ENCODE peak calls at places on chromosomes 2 and 18, in seven cellular contexts. H is neuronal stem cell, G is GM23338, I is mammary epithelial cell, Y is astrocyte, E is SJCRH30, O is A673. S is an unnamed sample.

GRCh38 chr2:6823111-6823510 is 42.6 kb downstream of the CMPK2 start:
- DNase-seq in O (no peak), E (no peak), G (no peak), Y (peak; percentile 64), I (no peak), H (no peak), S (no peak)

GRCh38 chr2:40556739-40557138 is 104.8 kb upstream of the SLC8A1 start:
- DNase-seq in G (no peak), H (no peak), E (no peak), I (no peak), Y (no peak), O (no peak), S (no peak)

GRCh38 chr2:100299548-100299947 is 22.8 kb downstream of the LONRF2 start:
- DNase-seq in I (no peak), G (no peak), O (no peak), E (no peak), H (no peak), Y (no peak), S (no peak)

GRCh38 chr2:240387669-240388358 is 47.6 kb upstream of the GPC1 start:
- DNase-seq in E (peak; percentile 87), G (no peak), Y (peak; percentile 94), O (peak; percentile 53), I (peak; percentile 72), H (no peak), S (no peak)

GRCh38 chr2:25380023-25380422 is 38.3 kb upstream of the DNMT3A start:
- DNase-seq in I (no peak), G (no peak), E (no peak), O (no peak), Y (no peak), H (no peak), S (no peak)

GRCh38 chr18:46035701-46036680 is 36.1 kb downstream of the PSTPIP2 start:
- DNase-seq in I (peak; percentile 28), G (no peak), H (no peak), E (no peak), O (no peak), Y (peak; percentile 76), S (no peak)

GRCh38 chr2:46917628-46918027 is 2.0 kb upstream of the MCFD2 start:
- DNase-seq in E (no peak), O (no peak), H (no peak), I (no peak), G (no peak), Y (no peak), S (no peak)

GRCh38 chr2:61404438-61404837 is 66.4 kb downstream of the USP34 start:
- DNase-seq in G (no peak), H (no peak), E (no peak), I (no peak), O (no peak), Y (no peak), S (no peak)

GRCh38 chr2:179410552-179411356 is 146.1 kb upstream of the SESTD1 start:
- DNase-seq in I (peak; percentile 48), G (peak; percentile 89), Y (peak; percentile 30), H (peak; percentile 57), E (peak; percentile 58), O (peak; percentile 73), S (peak; percentile 45)

GRCh38 chr18:24019641-24020331 is 5.2 kb downstream of the TTC39C start:
- DNase-seq in Y (peak; percentile 66), G (no peak), I (no peak), O (no peak), H (no peak), E (no peak), S (no peak)

GRCh38 chr18:7064346-7064745 is 53.3 kb downstream of the LAMA1 start:
- DNase-seq in H (no peak), G (no peak), I (peak; percentile 79), Y (no peak), E (no peak), O (no peak), S (no peak)

GRCh38 chr18:7059276-7059675 is 58.3 kb downstream of the LAMA1 start:
- DNase-seq in I (no peak), E (peak; percentile 3), H (no peak), O (no peak), G (no peak), Y (no peak), S (no peak)

GRCh38 chr18:7062844-7063243 is 54.8 kb downstream of the LAMA1 start:
- DNase-seq in H (no peak), G (no peak), E (no peak), I (no peak), O (no peak), Y (no peak), S (no peak)

GRCh38 chr18:7065736-7066135 is 51.9 kb downstream of the LAMA1 start:
- DNase-seq in O (no peak), G (no peak), I (no peak), Y (no peak), E (no peak), H (no peak), S (no peak)

DNA sequence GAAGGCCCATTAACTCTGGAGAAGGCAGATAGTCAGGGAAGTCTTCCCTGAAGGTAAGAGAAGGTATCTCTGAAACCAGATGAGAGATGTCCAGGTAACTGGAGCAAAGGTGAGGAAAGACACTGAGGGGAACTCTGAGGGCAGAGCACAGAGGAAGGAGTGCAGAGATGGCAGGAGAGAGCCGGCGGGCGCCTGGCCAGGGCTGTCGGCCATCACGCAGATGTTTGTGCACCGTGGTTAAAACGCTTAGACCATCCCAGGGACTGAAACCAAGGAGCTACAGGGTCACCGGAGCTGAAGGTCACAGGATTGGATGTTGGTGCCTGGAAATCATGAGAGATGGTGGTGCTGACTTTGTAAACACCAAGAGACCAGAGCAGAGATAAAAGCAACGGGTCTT is 55.4 kb downstream of the LAMA1 start:
- DNase-seq in E (no peak), I (no peak), Y (no peak), H (no peak), G (no peak), O (no peak), S (no peak)
- H3K27me3 ChIP-seq in E (no peaks in the 10 kb centered on the region), I (no peaks in the 10 kb centered on the region), Y (no peaks in the 10 kb centered on the region), H (no peaks in the 10 kb centered on the region), G (no peaks in the 10 kb centered on the region), O (no peaks in the 10 kb centered on the region), S (no peaks in the 10 kb centered on the region)

GRCh38 chr18:48956378-48956777 is 5.6 kb upstream of the SMAD7 start:
- DNase-seq in G (no peak), O (no peak), H (no peak), E (no peak), I (no peak), Y (peak; percentile 71), S (no peak)
- H3K4me1 ChIP-seq in G (peaks cover 58% of the 10 kb centered on the region), O (peaks cover 12% of the 10 kb centered on the region), H (peaks cover 9% of the 10 kb centered on the region), E (no peaks in the 10 kb centered on the region), I (peaks cover 46% of the 10 kb centered on the region), Y (peaks cover 47% of the 10 kb centered on the region), S (peaks cover 7% of the 10 kb centered on the region)

GRCh38 chr2:70498528-70498927 is 55.1 kb downstream of the TGFA start:
- DNase-seq in I (no peak), H (no peak), G (no peak), Y (no peak), E (no peak), O (no peak), S (no peak)

GRCh38 chr2:70501215-70501614 is 52.4 kb downstream of the TGFA start:
- DNase-seq in I (no peak), E (no peak), Y (no peak), G (no peak), H (no peak), O (no peak), S (no peak)

GRCh38 chr2:70496819-70497218 is 56.8 kb downstream of the TGFA start:
- DNase-seq in H (no peak), E (no peak), G (no peak), Y (no peak), O (no peak), I (no peak), S (no peak)

GRCh38 chr2:70498054-70498453 is 55.6 kb downstream of the TGFA start:
- DNase-seq in E (no peak), Y (no peak), H (no peak), I (no peak), O (no peak), G (peak; percentile 72), S (no peak)

DNA sequence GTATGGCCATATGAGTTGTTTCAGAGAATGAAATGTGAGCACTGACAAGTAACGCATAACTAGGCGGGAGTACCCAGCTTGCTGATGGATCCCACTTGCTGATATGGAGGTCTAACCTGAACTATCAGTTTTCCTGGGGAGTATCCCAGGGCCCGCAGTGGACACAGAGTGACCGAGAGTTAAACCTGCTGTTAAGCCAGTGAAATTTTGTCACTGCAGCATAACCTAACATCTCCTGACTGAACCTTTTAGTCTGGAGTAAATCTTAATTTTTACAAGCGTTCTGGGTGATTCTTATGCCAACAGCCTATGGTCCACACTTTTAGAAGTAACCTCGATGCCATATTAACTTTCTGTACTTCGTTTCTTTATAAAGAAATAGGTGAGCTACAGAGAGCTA is 54.4 kb downstream of the TGFA start:
- DNase-seq in E (no peak), O (no peak), G (no peak), Y (no peak), I (no peak), H (no peak), S (no peak)
- H3K27me3 ChIP-seq in E (no peaks in the 10 kb centered on the region), O (peaks cover 56% of the 10 kb centered on the region), G (no peaks in the 10 kb centered on the region), Y (peaks cover 12% of the 10 kb centered on the region), I (no peaks in the 10 kb centered on the region), H (no peaks in the 10 kb centered on the region), S (no peaks in the 10 kb centered on the region)

GRCh38 chr18:62186656-62187542 is at the start of the genes PIGN and RELCH:
- DNase-seq in Y (peak; percentile 94), G (peak; percentile 100), I (peak; percentile 99), E (peak; percentile 95), O (peak; percentile 99), H (peak; percentile 99), S (peak; percentile 98)
- H3K4me1 ChIP-seq in Y (peaks cover 5% of the 10 kb centered on the region), G (peaks cover 16% of the 10 kb centered on the region), I (no peaks in the 10 kb centered on the region), E (peaks cover 5% of the 10 kb centered on the region), O (peaks cover 18% of the 10 kb centered on the region), H (no peaks in the 10 kb centered on the region), S (no peaks in the 10 kb centered on the region)

GRCh38 chr2:218852911-218853667 is 6.5 kb upstream of the WNT6 start:
- DNase-seq in I (peak; percentile 43), O (peak; percentile 77), E (peak; percentile 56), G (peak; percentile 89), H (peak; percentile 73), Y (peak; percentile 40), S (no peak)

GRCh38 chr2:218855305-218856167 is 4.1 kb upstream of the WNT6 start:
- DNase-seq in H (no peak), Y (no peak), I (no peak), O (no peak), G (no peak), E (no peak), S (no peak)

GRCh38 chr2:218856168-218856895 is 3.3 kb upstream of the WNT6 start:
- DNase-seq in H (no peak), O (no peak), G (no peak), Y (no peak), I (no peak), E (peak; percentile 38), S (no peak)

GRCh38 chr2:218853766-218854165 is 5.8 kb upstream of the WNT6 start:
- DNase-seq in Y (peak; percentile 55), G (no peak), E (no peak), O (no peak), H (no peak), I (peak; percentile 44), S (no peak)

DNA sequence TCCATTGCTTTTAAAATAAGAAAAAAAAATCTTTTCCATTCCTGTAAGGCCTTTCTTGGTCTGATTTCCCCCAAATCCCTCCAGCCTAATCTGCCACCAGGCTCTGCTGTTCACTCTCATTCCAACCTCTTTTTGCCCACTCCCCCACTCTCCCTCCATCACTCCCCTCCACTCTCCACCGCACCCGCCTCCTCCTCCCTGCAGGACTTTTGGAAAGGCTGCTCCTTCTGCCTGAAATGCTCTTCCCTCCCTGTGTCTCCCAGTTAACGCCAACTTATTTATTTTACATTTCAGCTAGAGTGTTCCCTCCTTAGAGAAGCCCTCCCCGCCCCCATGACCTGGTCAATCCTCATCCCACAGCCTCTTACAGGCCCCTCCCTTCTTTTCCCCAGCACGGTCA is 4.7 kb upstream of the WNT6 start:
- DNase-seq in O (no peak), G (no peak), Y (no peak), H (no peak), I (no peak), E (no peak), S (no peak)
- H3K27me3 ChIP-seq in O (peaks cover 16% of the 10 kb centered on the region), G (peaks cover 78% of the 10 kb centered on the region), Y (peaks cover 61% of the 10 kb centered on the region), H (peaks cover 33% of the 10 kb centered on the region), I (peaks cover 12% of the 10 kb centered on the region), E (peaks cover 5% of the 10 kb centered on the region), S (peaks cover 65% of the 10 kb centered on the region)